ENCODE peak calls at places on chromosomes 12 and 14, in ten cellular contexts. One of them, this sample, is unnamed.

GRCh38 chr14:26528415-26529182 is 69.2 kb downstream of the NOVA1 start:
- DNase-seq in activated CD4-positive, alpha-beta T cell treated with anti-CD3 and anti-CD28 coated beads, Interleukin-2, amount 50 U/mL, for 24 hours: no peak
- DNase-seq in T-helper 2 cell: no peak
- DNase-seq in stimulated activated CD4-positive, alpha-beta T cell treated with anti-CD3 and anti-CD28 coated beads, Interleukin-12 subunit alpha, Interleukin-12 subunit beta, amount 100 ng/mL, for 4 hours: no peak
- DNase-seq in astrocyte of the cerebellum: peak
- DNase-seq in memory B cell: no peak
- DNase-seq in endothelial cell: no peak
- DNase-seq in T-helper 9 cell: no peak
- DNase-seq in ovary: no peak
- DNase-seq in EH: no peak
- DNase-seq in this sample: no peak

GRCh38 chr14:72433511-72433910 is 460.4 kb downstream of the DPF3 start:
- DNase-seq in T-helper 9 cell: no peak
- DNase-seq in memory B cell: no peak
- DNase-seq in T-helper 2 cell: no peak
- DNase-seq in ovary: no peak
- DNase-seq in stimulated activated CD4-positive, alpha-beta T cell treated with anti-CD3 and anti-CD28 coated beads, Interleukin-12 subunit alpha, Interleukin-12 subunit beta, amount 100 ng/mL, for 4 hours: no peak
- DNase-seq in astrocyte of the cerebellum: peak
- DNase-seq in EH: peak
- DNase-seq in activated CD4-positive, alpha-beta T cell treated with anti-CD3 and anti-CD28 coated beads, Interleukin-2, amount 50 U/mL, for 24 hours: no peak
- DNase-seq in endothelial cell: no peak
- DNase-seq in this sample: no peak

GRCh38 chr14:104984056-104984894 is 1.3 kb upstream of the CLBA1 start:
- DNase-seq in EH: no peak
- DNase-seq in stimulated activated CD4-positive, alpha-beta T cell treated with anti-CD3 and anti-CD28 coated beads, Interleukin-12 subunit alpha, Interleukin-12 subunit beta, amount 100 ng/mL, for 4 hours: no peak
- DNase-seq in ovary: no peak
- DNase-seq in memory B cell: no peak
- DNase-seq in astrocyte of the cerebellum: no peak
- DNase-seq in T-helper 9 cell: no peak
- DNase-seq in endothelial cell: no peak
- DNase-seq in T-helper 2 cell: no peak
- DNase-seq in activated CD4-positive, alpha-beta T cell treated with anti-CD3 and anti-CD28 coated beads, Interleukin-2, amount 50 U/mL, for 24 hours: no peak
- DNase-seq in this sample: no peak

GRCh38 chr12:132597333-132598283 is 12.8 kb downstream of the LRCOL1 start:
- DNase-seq in memory B cell: no peak
- DNase-seq in ovary: peak
- DNase-seq in T-helper 9 cell: peak
- DNase-seq in stimulated activated CD4-positive, alpha-beta T cell treated with anti-CD3 and anti-CD28 coated beads, Interleukin-12 subunit alpha, Interleukin-12 subunit beta, amount 100 ng/mL, for 4 hours: no peak
- DNase-seq in activated CD4-positive, alpha-beta T cell treated with anti-CD3 and anti-CD28 coated beads, Interleukin-2, amount 50 U/mL, for 24 hours: no peak
- DNase-seq in endothelial cell: no peak
- DNase-seq in T-helper 2 cell: no peak
- DNase-seq in EH: peak
- DNase-seq in astrocyte of the cerebellum: no peak
- DNase-seq in this sample: no peak

GRCh38 chr14:100534528-100535286 is 52.5 kb downstream of the BEGAIN start:
- DNase-seq in memory B cell: peak
- DNase-seq in T-helper 9 cell: no peak
- DNase-seq in ovary: peak
- DNase-seq in endothelial cell: no peak
- DNase-seq in EH: no peak
- DNase-seq in stimulated activated CD4-positive, alpha-beta T cell treated with anti-CD3 and anti-CD28 coated beads, Interleukin-12 subunit alpha, Interleukin-12 subunit beta, amount 100 ng/mL, for 4 hours: no peak
- DNase-seq in astrocyte of the cerebellum: no peak
- DNase-seq in T-helper 2 cell: no peak
- DNase-seq in activated CD4-positive, alpha-beta T cell treated with anti-CD3 and anti-CD28 coated beads, Interleukin-2, amount 50 U/mL, for 24 hours: no peak
- DNase-seq in this sample: no peak

GRCh38 chr12:1093166-1093751 is 102.2 kb downstream of the ERC1 start:
- DNase-seq in ovary: no peak
- DNase-seq in stimulated activated CD4-positive, alpha-beta T cell treated with anti-CD3 and anti-CD28 coated beads, Interleukin-12 subunit alpha, Interleukin-12 subunit beta, amount 100 ng/mL, for 4 hours: no peak
- DNase-seq in T-helper 2 cell: no peak
- DNase-seq in astrocyte of the cerebellum: peak
- DNase-seq in endothelial cell: peak
- DNase-seq in activated CD4-positive, alpha-beta T cell treated with anti-CD3 and anti-CD28 coated beads, Interleukin-2, amount 50 U/mL, for 24 hours: peak
- DNase-seq in EH: peak
- DNase-seq in T-helper 9 cell: no peak
- DNase-seq in memory B cell: peak
- DNase-seq in this sample: no peak

GRCh38 chr12:56359851-56360767 is at the start of gene STAT2:
- DNase-seq in stimulated activated CD4-positive, alpha-beta T cell treated with anti-CD3 and anti-CD28 coated beads, Interleukin-12 subunit alpha, Interleukin-12 subunit beta, amount 100 ng/mL, for 4 hours: peak
- DNase-seq in ovary: peak
- DNase-seq in memory B cell: peak
- DNase-seq in T-helper 9 cell: peak
- DNase-seq in astrocyte of the cerebellum: peak
- DNase-seq in endothelial cell: peak
- DNase-seq in EH: peak
- DNase-seq in activated CD4-positive, alpha-beta T cell treated with anti-CD3 and anti-CD28 coated beads, Interleukin-2, amount 50 U/mL, for 24 hours: peak
- DNase-seq in T-helper 2 cell: peak
- DNase-seq in this sample: peak

GRCh38 chr14:68685419-68686211 is 107.3 kb downstream of the ZFP36L1 start:
- DNase-seq in stimulated activated CD4-positive, alpha-beta T cell treated with anti-CD3 and anti-CD28 coated beads, Interleukin-12 subunit alpha, Interleukin-12 subunit beta, amount 100 ng/mL, for 4 hours: peak
- DNase-seq in activated CD4-positive, alpha-beta T cell treated with anti-CD3 and anti-CD28 coated beads, Interleukin-2, amount 50 U/mL, for 24 hours: peak
- DNase-seq in endothelial cell: no peak
- DNase-seq in astrocyte of the cerebellum: no peak
- DNase-seq in T-helper 2 cell: peak
- DNase-seq in ovary: no peak
- DNase-seq in T-helper 9 cell: peak
- DNase-seq in memory B cell: peak
- DNase-seq in EH: peak
- DNase-seq in this sample: peak

GRCh38 chr12:131980263-131980662 is 30.5 kb downstream of the EP400 start:
- DNase-seq in T-helper 9 cell: no peak
- DNase-seq in ovary: no peak
- DNase-seq in EH: peak
- DNase-seq in activated CD4-positive, alpha-beta T cell treated with anti-CD3 and anti-CD28 coated beads, Interleukin-2, amount 50 U/mL, for 24 hours: no peak
- DNase-seq in T-helper 2 cell: no peak
- DNase-seq in astrocyte of the cerebellum: no peak
- DNase-seq in memory B cell: no peak
- DNase-seq in endothelial cell: no peak
- DNase-seq in stimulated activated CD4-positive, alpha-beta T cell treated with anti-CD3 and anti-CD28 coated beads, Interleukin-12 subunit alpha, Interleukin-12 subunit beta, amount 100 ng/mL, for 4 hours: no peak
- DNase-seq in this sample: no peak

GRCh38 chr12:46160081-46160980 is 108.5 kb downstream of the SLC38A1 start:
- DNase-seq in memory B cell: no peak
- DNase-seq in stimulated activated CD4-positive, alpha-beta T cell treated with anti-CD3 and anti-CD28 coated beads, Interleukin-12 subunit alpha, Interleukin-12 subunit beta, amount 100 ng/mL, for 4 hours: no peak
- DNase-seq in T-helper 2 cell: no peak
- DNase-seq in endothelial cell: no peak
- DNase-seq in ovary: no peak
- DNase-seq in T-helper 9 cell: no peak
- DNase-seq in astrocyte of the cerebellum: peak
- DNase-seq in EH: peak
- DNase-seq in activated CD4-positive, alpha-beta T cell treated with anti-CD3 and anti-CD28 coated beads, Interleukin-2, amount 50 U/mL, for 24 hours: no peak
- DNase-seq in this sample: no peak

GRCh38 chr14:90278199-90279175 is 22.1 kb downstream of the PSMC1 start:
- DNase-seq in ovary: no peak
- DNase-seq in memory B cell: no peak
- DNase-seq in astrocyte of the cerebellum: no peak
- DNase-seq in endothelial cell: no peak
- DNase-seq in EH: no peak
- DNase-seq in T-helper 2 cell: no peak
- DNase-seq in stimulated activated CD4-positive, alpha-beta T cell treated with anti-CD3 and anti-CD28 coated beads, Interleukin-12 subunit alpha, Interleukin-12 subunit beta, amount 100 ng/mL, for 4 hours: no peak
- DNase-seq in activated CD4-positive, alpha-beta T cell treated with anti-CD3 and anti-CD28 coated beads, Interleukin-2, amount 50 U/mL, for 24 hours: no peak
- DNase-seq in T-helper 9 cell: no peak
- DNase-seq in this sample: no peak

GRCh38 chr12:109497675-109498074 is 20.2 kb downstream of the UBE3B start:
- DNase-seq in activated CD4-positive, alpha-beta T cell treated with anti-CD3 and anti-CD28 coated beads, Interleukin-2, amount 50 U/mL, for 24 hours: no peak
- DNase-seq in memory B cell: no peak
- DNase-seq in stimulated activated CD4-positive, alpha-beta T cell treated with anti-CD3 and anti-CD28 coated beads, Interleukin-12 subunit alpha, Interleukin-12 subunit beta, amount 100 ng/mL, for 4 hours: no peak
- DNase-seq in ovary: no peak
- DNase-seq in T-helper 9 cell: no peak
- DNase-seq in astrocyte of the cerebellum: no peak
- DNase-seq in EH: no peak
- DNase-seq in endothelial cell: no peak
- DNase-seq in T-helper 2 cell: no peak
- DNase-seq in this sample: no peak

GRCh38 chr14:92987148-92987570 is 64.2 kb downstream of the CHGA start:
- DNase-seq in endothelial cell: no peak
- DNase-seq in astrocyte of the cerebellum: no peak
- DNase-seq in T-helper 9 cell: no peak
- DNase-seq in stimulated activated CD4-positive, alpha-beta T cell treated with anti-CD3 and anti-CD28 coated beads, Interleukin-12 subunit alpha, Interleukin-12 subunit beta, amount 100 ng/mL, for 4 hours: no peak
- DNase-seq in activated CD4-positive, alpha-beta T cell treated with anti-CD3 and anti-CD28 coated beads, Interleukin-2, amount 50 U/mL, for 24 hours: no peak
- DNase-seq in EH: no peak
- DNase-seq in memory B cell: no peak
- DNase-seq in T-helper 2 cell: no peak
- DNase-seq in ovary: no peak
- DNase-seq in this sample: no peak

GRCh38 chr14:75022655-75023054 is 19.9 kb downstream of the EIF2B2 start:
- DNase-seq in endothelial cell: peak
- DNase-seq in stimulated activated CD4-positive, alpha-beta T cell treated with anti-CD3 and anti-CD28 coated beads, Interleukin-12 subunit alpha, Interleukin-12 subunit beta, amount 100 ng/mL, for 4 hours: no peak
- DNase-seq in activated CD4-positive, alpha-beta T cell treated with anti-CD3 and anti-CD28 coated beads, Interleukin-2, amount 50 U/mL, for 24 hours: no peak
- DNase-seq in astrocyte of the cerebellum: no peak
- DNase-seq in memory B cell: no peak
- DNase-seq in T-helper 2 cell: no peak
- DNase-seq in EH: no peak
- DNase-seq in ovary: no peak
- DNase-seq in T-helper 9 cell: no peak
- DNase-seq in this sample: no peak

GRCh38 chr12:100504820-100505219 is 31.2 kb downstream of the NR1H4 start:
- DNase-seq in T-helper 2 cell: no peak
- DNase-seq in activated CD4-positive, alpha-beta T cell treated with anti-CD3 and anti-CD28 coated beads, Interleukin-2, amount 50 U/mL, for 24 hours: no peak
- DNase-seq in EH: no peak
- DNase-seq in ovary: no peak
- DNase-seq in stimulated activated CD4-positive, alpha-beta T cell treated with anti-CD3 and anti-CD28 coated beads, Interleukin-12 subunit alpha, Interleukin-12 subunit beta, amount 100 ng/mL, for 4 hours: no peak
- DNase-seq in astrocyte of the cerebellum: no peak
- DNase-seq in memory B cell: no peak
- DNase-seq in T-helper 9 cell: no peak
- DNase-seq in endothelial cell: no peak
- DNase-seq in this sample: no peak

GRCh38 chr12:123654129-123654701 is 16.7 kb upstream of the TCTN2 start:
- DNase-seq in ovary: no peak
- DNase-seq in astrocyte of the cerebellum: no peak
- DNase-seq in memory B cell: no peak
- DNase-seq in EH: no peak
- DNase-seq in endothelial cell: no peak
- DNase-seq in T-helper 9 cell: no peak
- DNase-seq in stimulated activated CD4-positive, alpha-beta T cell treated with anti-CD3 and anti-CD28 coated beads, Interleukin-12 subunit alpha, Interleukin-12 subunit beta, amount 100 ng/mL, for 4 hours: no peak
- DNase-seq in activated CD4-positive, alpha-beta T cell treated with anti-CD3 and anti-CD28 coated beads, Interleukin-2, amount 50 U/mL, for 24 hours: no peak
- DNase-seq in T-helper 2 cell: no peak
- DNase-seq in this sample: no peak

GRCh38 chr12:118714500-118714899 is 266.8 kb upstream of the SRRM4 start:
- DNase-seq in activated CD4-positive, alpha-beta T cell treated with anti-CD3 and anti-CD28 coated beads, Interleukin-2, amount 50 U/mL, for 24 hours: no peak
- DNase-seq in T-helper 2 cell: no peak
- DNase-seq in T-helper 9 cell: no peak
- DNase-seq in EH: no peak
- DNase-seq in astrocyte of the cerebellum: no peak
- DNase-seq in ovary: no peak
- DNase-seq in endothelial cell: no peak
- DNase-seq in stimulated activated CD4-positive, alpha-beta T cell treated with anti-CD3 and anti-CD28 coated beads, Interleukin-12 subunit alpha, Interleukin-12 subunit beta, amount 100 ng/mL, for 4 hours: no peak
- DNase-seq in memory B cell: no peak
- DNase-seq in this sample: no peak

GRCh38 chr14:98949506-98950135 is 322.4 kb downstream of the BCL11B start:
- DNase-seq in EH: no peak
- DNase-seq in T-helper 2 cell: no peak
- DNase-seq in astrocyte of the cerebellum: no peak
- DNase-seq in endothelial cell: no peak
- DNase-seq in stimulated activated CD4-positive, alpha-beta T cell treated with anti-CD3 and anti-CD28 coated beads, Interleukin-12 subunit alpha, Interleukin-12 subunit beta, amount 100 ng/mL, for 4 hours: no peak
- DNase-seq in T-helper 9 cell: no peak
- DNase-seq in activated CD4-positive, alpha-beta T cell treated with anti-CD3 and anti-CD28 coated beads, Interleukin-2, amount 50 U/mL, for 24 hours: no peak
- DNase-seq in ovary: no peak
- DNase-seq in memory B cell: no peak
- DNase-seq in this sample: no peak

GRCh38 chr14:59870277-59871165 is at the start of gene RTN1:
- DNase-seq in endothelial cell: peak
- DNase-seq in astrocyte of the cerebellum: no peak
- DNase-seq in memory B cell: no peak
- DNase-seq in EH: peak
- DNase-seq in activated CD4-positive, alpha-beta T cell treated with anti-CD3 and anti-CD28 coated beads, Interleukin-2, amount 50 U/mL, for 24 hours: no peak
- DNase-seq in stimulated activated CD4-positive, alpha-beta T cell treated with anti-CD3 and anti-CD28 coated beads, Interleukin-12 subunit alpha, Interleukin-12 subunit beta, amount 100 ng/mL, for 4 hours: peak
- DNase-seq in T-helper 2 cell: no peak
- DNase-seq in T-helper 9 cell: no peak
- DNase-seq in ovary: no peak
- DNase-seq in this sample: no peak

GRCh38 chr14:49420201-49420600 is 166.0 kb downstream of the RPS29 start:
- DNase-seq in endothelial cell: no peak
- DNase-seq in stimulated activated CD4-positive, alpha-beta T cell treated with anti-CD3 and anti-CD28 coated beads, Interleukin-12 subunit alpha, Interleukin-12 subunit beta, amount 100 ng/mL, for 4 hours: no peak
- DNase-seq in T-helper 2 cell: no peak
- DNase-seq in activated CD4-positive, alpha-beta T cell treated with anti-CD3 and anti-CD28 coated beads, Interleukin-2, amount 50 U/mL, for 24 hours: no peak
- DNase-seq in T-helper 9 cell: no peak
- DNase-seq in EH: no peak
- DNase-seq in ovary: no peak
- DNase-seq in memory B cell: no peak
- DNase-seq in astrocyte of the cerebellum: no peak
- DNase-seq in this sample: no peak

GRCh38 chr12:22121224-22121623 is 75.2 kb downstream of the CMAS start:
- DNase-seq in memory B cell: no peak
- DNase-seq in endothelial cell: no peak
- DNase-seq in T-helper 2 cell: peak
- DNase-seq in stimulated activated CD4-positive, alpha-beta T cell treated with anti-CD3 and anti-CD28 coated beads, Interleukin-12 subunit alpha, Interleukin-12 subunit beta, amount 100 ng/mL, for 4 hours: peak
- DNase-seq in activated CD4-positive, alpha-beta T cell treated with anti-CD3 and anti-CD28 coated beads, Interleukin-2, amount 50 U/mL, for 24 hours: no peak
- DNase-seq in astrocyte of the cerebellum: no peak
- DNase-seq in EH: no peak
- DNase-seq in ovary: no peak
- DNase-seq in T-helper 9 cell: peak
- DNase-seq in this sample: no peak

GRCh38 chr12:4395818-4396217 is 16.3 kb upstream of the FGF23 start:
- DNase-seq in endothelial cell: no peak
- DNase-seq in memory B cell: no peak
- DNase-seq in T-helper 9 cell: no peak
- DNase-seq in activated CD4-positive, alpha-beta T cell treated with anti-CD3 and anti-CD28 coated beads, Interleukin-2, amount 50 U/mL, for 24 hours: no peak
- DNase-seq in EH: no peak
- DNase-seq in stimulated activated CD4-positive, alpha-beta T cell treated with anti-CD3 and anti-CD28 coated beads, Interleukin-12 subunit alpha, Interleukin-12 subunit beta, amount 100 ng/mL, for 4 hours: no peak
- DNase-seq in ovary: no peak
- DNase-seq in astrocyte of the cerebellum: no peak
- DNase-seq in T-helper 2 cell: no peak
- DNase-seq in this sample: no peak

GRCh38 chr14:75831455-75831854 is 150.3 kb downstream of the TGFB3 start:
- DNase-seq in astrocyte of the cerebellum: peak
- DNase-seq in ovary: peak
- DNase-seq in activated CD4-positive, alpha-beta T cell treated with anti-CD3 and anti-CD28 coated beads, Interleukin-2, amount 50 U/mL, for 24 hours: no peak
- DNase-seq in endothelial cell: no peak
- DNase-seq in T-helper 2 cell: peak
- DNase-seq in stimulated activated CD4-positive, alpha-beta T cell treated with anti-CD3 and anti-CD28 coated beads, Interleukin-12 subunit alpha, Interleukin-12 subunit beta, amount 100 ng/mL, for 4 hours: no peak
- DNase-seq in memory B cell: no peak
- DNase-seq in EH: peak
- DNase-seq in T-helper 9 cell: peak
- DNase-seq in this sample: no peak

GRCh38 chr12:103924761-103925641 is 5.2 kb upstream of the HSP90B1 start:
- DNase-seq in activated CD4-positive, alpha-beta T cell treated with anti-CD3 and anti-CD28 coated beads, Interleukin-2, amount 50 U/mL, for 24 hours: peak
- DNase-seq in endothelial cell: no peak
- DNase-seq in ovary: no peak
- DNase-seq in T-helper 9 cell: no peak
- DNase-seq in astrocyte of the cerebellum: peak
- DNase-seq in T-helper 2 cell: no peak
- DNase-seq in EH: peak
- DNase-seq in stimulated activated CD4-positive, alpha-beta T cell treated with anti-CD3 and anti-CD28 coated beads, Interleukin-12 subunit alpha, Interleukin-12 subunit beta, amount 100 ng/mL, for 4 hours: peak
- DNase-seq in memory B cell: no peak
- DNase-seq in this sample: no peak

GRCh38 chr12:57250956-57251355 is at the start of gene STAC3:
- DNase-seq in astrocyte of the cerebellum: no peak
- DNase-seq in T-helper 2 cell: no peak
- DNase-seq in T-helper 9 cell: no peak
- DNase-seq in stimulated activated CD4-positive, alpha-beta T cell treated with anti-CD3 and anti-CD28 coated beads, Interleukin-12 subunit alpha, Interleukin-12 subunit beta, amount 100 ng/mL, for 4 hours: no peak
- DNase-seq in EH: no peak
- DNase-seq in ovary: peak
- DNase-seq in memory B cell: no peak
- DNase-seq in endothelial cell: no peak
- DNase-seq in activated CD4-positive, alpha-beta T cell treated with anti-CD3 and anti-CD28 coated beads, Interleukin-2, amount 50 U/mL, for 24 hours: no peak
- DNase-seq in this sample: no peak

GRCh38 chr14:73227812-73228781 is 9.2 kb upstream of the PAPLN start:
- DNase-seq in T-helper 2 cell: no peak
- DNase-seq in memory B cell: no peak
- DNase-seq in ovary: peak
- DNase-seq in EH: peak
- DNase-seq in stimulated activated CD4-positive, alpha-beta T cell treated with anti-CD3 and anti-CD28 coated beads, Interleukin-12 subunit alpha, Interleukin-12 subunit beta, amount 100 ng/mL, for 4 hours: no peak
- DNase-seq in T-helper 9 cell: no peak
- DNase-seq in astrocyte of the cerebellum: peak
- DNase-seq in endothelial cell: no peak
- DNase-seq in activated CD4-positive, alpha-beta T cell treated with anti-CD3 and anti-CD28 coated beads, Interleukin-2, amount 50 U/mL, for 24 hours: no peak
- DNase-seq in this sample: no peak

GRCh38 chr12:46318037-46318436 is 49.2 kb upstream of the SLC38A1 start:
- DNase-seq in activated CD4-positive, alpha-beta T cell treated with anti-CD3 and anti-CD28 coated beads, Interleukin-2, amount 50 U/mL, for 24 hours: no peak
- DNase-seq in endothelial cell: no peak
- DNase-seq in EH: no peak
- DNase-seq in T-helper 2 cell: no peak
- DNase-seq in astrocyte of the cerebellum: no peak
- DNase-seq in stimulated activated CD4-positive, alpha-beta T cell treated with anti-CD3 and anti-CD28 coated beads, Interleukin-12 subunit alpha, Interleukin-12 subunit beta, amount 100 ng/mL, for 4 hours: no peak
- DNase-seq in T-helper 9 cell: no peak
- DNase-seq in memory B cell: no peak
- DNase-seq in ovary: no peak
- DNase-seq in this sample: no peak

GRCh38 chr12:67141405-67142018 is 127.6 kb upstream of the CAND1 start:
- DNase-seq in EH: no peak
- DNase-seq in T-helper 9 cell: no peak
- DNase-seq in astrocyte of the cerebellum: no peak
- DNase-seq in memory B cell: no peak
- DNase-seq in stimulated activated CD4-positive, alpha-beta T cell treated with anti-CD3 and anti-CD28 coated beads, Interleukin-12 subunit alpha, Interleukin-12 subunit beta, amount 100 ng/mL, for 4 hours: no peak
- DNase-seq in endothelial cell: no peak
- DNase-seq in T-helper 2 cell: no peak
- DNase-seq in ovary: no peak
- DNase-seq in activated CD4-positive, alpha-beta T cell treated with anti-CD3 and anti-CD28 coated beads, Interleukin-2, amount 50 U/mL, for 24 hours: no peak
- DNase-seq in this sample: no peak

This sample was measured in NK-92 treated with Interleukin-12 subunit alpha and Interleukin-12 subunit beta, amount 100 ng/mL, for 24 hours.